ENCODE peak calls at places on chromosome 16, in ten cellular contexts. M is fibroblast of villous mesenchyme; G is endothelial cell; Q is type B pancreatic cell; D is astrocyte of the cerebellum; W is germinal center; F is gastrocnemius medialis; Y is CD8-positive, alpha-beta T cell; L is activated naive CD4-positive, alpha-beta T cell treated with Interleukin-2 at 50 U/mL for 16 hours; R is stimulated activated CD4-positive, alpha-beta T cell treated with anti-CD3 and anti-CD28 coated beads, Interleukin-15, amount 100 ng/mL, for 1 hour. J is an unnamed sample.

GRCh38 chr16:28210979-28211505 is 723 bp downstream of the XPO6 start:
- DNase-seq in L (peak), F (peak), Y (peak), Q (peak), R (peak), G (peak), D (no peak), W (peak), M (peak), J (peak)

GRCh38 chr16:77288222-77288621 is 89.0 kb downstream of the SYCE1L start:
- DNase-seq in M (peak), F (no peak), R (no peak), W (no peak), D (peak), Y (no peak), L (no peak), G (no peak), Q (no peak), J (no peak)

GRCh38 chr16:30721167-30721566 is 22.2 kb downstream of the SRCAP start:
- DNase-seq in D (no peak), Q (no peak), L (no peak), R (no peak), W (no peak), Y (no peak), M (no peak), F (no peak), G (no peak), J (no peak)

GRCh38 chr16:31134091-31134571 is 1.4 kb downstream of the PRSS8 start:
- DNase-seq in F (no peak), Y (no peak), Q (no peak), W (no peak), R (no peak), D (no peak), G (no peak), L (no peak), M (no peak), J (no peak)

GRCh38 chr16:4053663-4054479 is 62.4 kb downstream of the ADCY9 start:
- DNase-seq in Q (peak), Y (no peak), R (no peak), L (no peak), M (peak), F (peak), W (no peak), D (peak), G (no peak), J (peak)

GRCh38 chr16:68264128-68265077 is at the start of gene SLC7A6:
- DNase-seq in D (no peak), R (peak), Y (peak), M (peak), Q (peak), L (peak), F (peak), G (peak), W (peak), J (peak)

GRCh38 chr16:9381908-9382307 is 290.5 kb downstream of the HAPSTR1 start:
- DNase-seq in R (no peak), G (no peak), L (no peak), D (no peak), F (no peak), M (no peak), Y (no peak), Q (no peak), W (no peak), J (no peak)

GRCh38 chr16:48381201-48381600 is 4.0 kb downstream of the SIAH1 start:
- DNase-seq in G (no peak), F (no peak), W (no peak), Q (no peak), D (no peak), M (peak), Y (no peak), L (no peak), R (no peak), J (no peak)